ENCODE peak calls at places on chromosomes 2 and 18, in five cellular contexts. I, D, A, K and P are unnamed samples.

GRCh38 chr2:85539361-85540130 is 578 bp downstream of the MAT2A start:
- DNase-seq in I (peak), K (peak), A (peak), D (peak), P (no peak)

GRCh38 chr2:70420005-70420580 is 118.2 kb upstream of the FAM136A start:
- DNase-seq in D (no peak), A (no peak), I (no peak), K (no peak), P (no peak)

GRCh38 chr2:105377871-105378270 is 21.0 kb downstream of the FHL2 start:
- DNase-seq in D (no peak), A (no peak), I (no peak), K (no peak), P (no peak)

GRCh38 chr2:126837926-126838717 is 60.6 kb upstream of the TEX51 start:
- DNase-seq in D (no peak), A (no peak), I (no peak), K (no peak), P (no peak)

GRCh38 chr2:199499005-199499404 is 41.3 kb upstream of the SATB2 start:
- DNase-seq in A (no peak), D (no peak), K (no peak), I (no peak), P (no peak)

GRCh38 chr18:9380101-9380500 is 45.5 kb downstream of the TWSG1 start:
- DNase-seq in I (no peak), K (peak), D (no peak), A (no peak), P (peak)

GRCh38 chr18:55586841-55587240 is 1.2 kb downstream of the TCF4 start:
- DNase-seq in D (no peak), A (no peak), K (peak), I (peak), P (no peak)

GRCh38 chr2:236570081-236570979 is 705 bp downstream of the ACKR3 start:
- DNase-seq in D (no peak), K (no peak), I (peak), A (no peak), P (no peak)

GRCh38 chr2:132837764-132838163 is 167.8 kb upstream of the LYPD1 start:
- DNase-seq in A (no peak), D (no peak), K (no peak), I (no peak), P (no peak)

GRCh38 chr2:96864343-96865091 is 5.4 kb downstream of the SEMA4C start:
- DNase-seq in I (no peak), K (no peak), A (peak), D (no peak), P (no peak)

GRCh38 chr2:130341562-130342019 is 1.1 kb upstream of the IMP4 start:
- DNase-seq in D (peak), A (no peak), I (no peak), K (no peak), P (no peak)

GRCh38 chr2:240717181-240717641 is 25.5 kb downstream of the AQP12A start:
- DNase-seq in I (no peak), D (no peak), A (no peak), K (no peak), P (no peak)

GRCh38 chr2:64327510-64328414 is 126.2 kb upstream of the LGALSL start:
- DNase-seq in I (peak), A (no peak), K (no peak), D (peak), P (no peak)

GRCh38 chr2:66573412-66573811 is 138.5 kb downstream of the MEIS1 start:
- DNase-seq in I (no peak), K (peak), A (no peak), D (peak), P (no peak)

GRCh38 chr2:66576381-66577330 is 141.7 kb downstream of the MEIS1 start:
- DNase-seq in D (peak), I (peak), K (peak), A (peak), P (no peak)

GRCh38 chr2:66575625-66576371 is 140.9 kb downstream of the MEIS1 start:
- DNase-seq in K (peak), D (peak), I (no peak), A (peak), P (no peak)

GRCh38 chr2:66573866-66574265 is 138.9 kb downstream of the MEIS1 start:
- DNase-seq in I (no peak), D (peak), A (no peak), K (peak), P (no peak)

DNA sequence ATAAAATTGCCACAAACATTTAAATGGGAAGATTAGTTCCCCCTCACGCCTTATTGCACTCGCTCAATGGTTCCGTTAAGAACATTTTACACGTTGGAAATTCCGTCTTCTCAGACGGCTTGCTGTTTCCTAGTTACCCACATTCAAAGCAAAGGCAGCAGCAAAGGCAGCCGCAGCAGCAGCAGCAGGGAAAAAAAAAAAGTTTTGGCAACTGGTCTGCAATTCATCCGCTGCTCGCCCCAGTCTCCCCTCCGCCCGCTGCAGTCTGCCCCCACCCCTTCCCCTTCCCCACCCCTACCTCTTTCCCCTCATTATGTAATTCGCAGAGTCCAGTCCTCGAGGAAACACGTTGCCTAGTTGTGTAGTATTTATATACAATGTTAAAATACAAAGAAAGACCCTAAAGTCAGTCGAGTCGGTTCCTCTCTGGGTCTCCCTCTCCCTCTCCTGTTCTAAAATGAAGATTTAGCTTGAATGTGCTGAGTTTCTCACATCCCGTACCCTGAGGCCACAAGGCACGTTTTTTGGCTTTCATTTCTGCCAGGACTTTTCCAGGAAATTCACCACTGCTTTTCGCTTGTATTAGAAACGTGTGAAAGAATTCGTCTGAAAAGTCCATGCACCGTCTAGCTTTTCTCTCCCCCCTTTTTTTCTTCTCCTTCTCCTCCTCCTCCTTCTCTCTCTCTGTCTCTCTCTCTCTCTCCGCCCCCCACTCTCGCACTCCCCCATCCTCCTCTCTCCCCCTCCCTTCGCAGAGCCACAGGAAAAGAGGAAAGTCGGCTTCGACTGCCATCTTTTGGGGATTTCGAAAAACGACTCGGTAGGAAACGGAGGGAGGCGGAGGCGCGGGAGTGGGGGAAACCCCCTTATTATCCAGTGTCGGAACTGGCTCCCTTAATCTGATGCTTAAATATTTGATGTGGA is 140.0 kb downstream of the MEIS1 start:
- DNase-seq in D (peak), K (peak), A (no peak), I (peak), P (peak)
- TF ChIP-seq CTCF in D (peak), K (peak), A (peak), I (peak), P (peak)

GRCh38 chr2:62410015-62410453 is 96.0 kb downstream of the TMEM17 start:
- DNase-seq in I (no peak), K (no peak), A (no peak), D (peak), P (no peak)
- TF ChIP-seq CTCF in I (peak), K (no peak), A (no peak), D (no peak), P (no peak)

DNA sequence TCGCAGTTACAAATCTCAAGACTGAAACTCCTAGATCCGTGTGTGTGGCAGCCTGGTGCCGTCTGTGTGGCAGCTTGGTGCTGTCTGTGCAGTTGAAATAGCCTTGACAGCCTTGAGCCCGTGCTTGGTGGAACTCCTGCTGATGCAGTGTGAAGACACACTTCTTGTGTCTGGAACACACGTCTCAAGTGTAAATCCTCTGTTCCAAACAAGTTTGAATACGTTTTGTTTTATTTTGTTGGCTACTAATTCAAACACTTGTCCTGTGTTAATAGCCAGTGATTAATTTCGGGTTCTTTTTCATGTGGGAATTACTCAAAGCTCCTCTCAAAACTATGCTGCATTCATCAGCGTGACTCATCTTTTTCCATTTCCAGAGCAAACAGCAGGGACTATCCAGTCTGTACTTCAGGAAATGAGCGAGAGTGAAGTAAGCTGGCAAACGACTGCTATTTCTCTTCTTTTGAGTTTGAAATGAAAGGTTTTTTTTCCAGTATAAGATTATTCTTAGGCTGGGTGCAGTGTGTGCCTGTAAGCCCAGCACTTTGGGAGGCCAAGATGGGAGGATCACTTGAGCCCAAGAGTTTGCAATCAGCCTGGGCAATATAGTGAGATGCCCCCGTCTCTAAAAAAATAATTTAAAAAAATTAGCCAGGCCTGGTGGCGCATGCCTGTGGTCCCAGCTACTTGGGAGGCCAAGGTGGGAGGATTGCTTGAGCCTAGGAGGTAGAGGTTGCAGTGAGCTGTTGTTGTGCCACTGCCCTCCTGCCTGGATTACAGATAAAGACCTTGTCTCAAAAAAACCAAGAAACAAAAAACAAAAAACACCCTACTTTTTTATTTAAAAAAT is 152.9 kb downstream of the SPP2 start:
- DNase-seq in D (no peak), K (peak), I (no peak), A (no peak), P (peak)
- TF ChIP-seq CTCF in D (no peak), K (no peak), I (no peak), A (no peak), P (no peak)

GRCh38 chr2:162030363-162030762 is 43.7 kb downstream of the DPP4 start:
- DNase-seq in A (no peak), I (no peak), D (no peak), K (no peak), P (no peak)

GRCh38 chr2:162025121-162025911 is 48.7 kb downstream of the DPP4 start:
- DNase-seq in D (no peak), A (no peak), I (no peak), K (peak), P (peak)

GRCh38 chr2:162029287-162029901 is 44.6 kb downstream of the DPP4 start:
- DNase-seq in I (no peak), K (peak), D (no peak), A (peak), P (no peak)
- TF ChIP-seq CTCF in I (no peak), K (no peak), D (no peak), A (no peak), P (no peak)

GRCh38 chr2:48189552-48190228 is 283.4 kb upstream of the FBXO11 start:
- DNase-seq in I (no peak), K (no peak), D (no peak), A (no peak), P (no peak)
- TF ChIP-seq CTCF in I (no peak), K (no peak), D (no peak), A (no peak), P (no peak)

GRCh38 chr2:224063308-224063648 is 24.2 kb upstream of the SERPINE2 start:
- DNase-seq in I (no peak), A (no peak), K (no peak), D (no peak), P (no peak)

GRCh38 chr2:224059178-224059577 is 20.1 kb upstream of the SERPINE2 start:
- DNase-seq in A (no peak), I (no peak), D (no peak), K (no peak), P (no peak)

GRCh38 chr2:224058048-224058775 is 19.1 kb upstream of the SERPINE2 start:
- DNase-seq in K (no peak), D (peak), I (no peak), A (no peak), P (no peak)

GRCh38 chr2:224060783-224061482 is 21.8 kb upstream of the SERPINE2 start:
- DNase-seq in I (no peak), D (no peak), A (no peak), K (no peak), P (no peak)

GRCh38 chr2:224062481-224063307 is 23.6 kb upstream of the SERPINE2 start:
- DNase-seq in A (no peak), I (no peak), D (peak), K (no peak), P (no peak)
- TF ChIP-seq CTCF in A (no peak), I (no peak), D (peak), K (no peak), P (no peak)

DNA sequence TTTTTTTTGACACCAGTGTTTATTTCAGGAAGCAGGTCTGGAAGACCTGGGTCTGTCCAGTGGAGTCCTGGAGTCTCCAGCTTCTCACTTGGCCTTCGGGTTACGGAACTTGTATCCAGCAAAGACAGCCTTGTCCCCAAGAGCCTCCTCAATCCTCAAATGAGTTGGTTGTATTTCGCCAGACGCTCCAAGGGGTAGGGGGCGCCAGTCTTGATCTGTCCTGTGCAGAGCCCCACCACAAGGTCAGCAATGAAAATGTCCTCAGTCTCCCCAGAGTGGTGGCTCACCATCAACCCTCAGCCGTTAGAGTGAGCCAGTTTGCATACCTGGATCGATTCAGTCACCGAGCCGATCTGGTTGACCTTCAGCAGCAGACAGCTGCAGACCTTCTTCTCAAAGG is 21.9 kb downstream of the ASXL2 start:
- DNase-seq in K (no peak), D (peak), I (no peak), A (no peak), P (no peak)
- TF ChIP-seq CTCF in K (no peak), D (peak), I (peak), A (no peak), P (no peak)